ENCODE peak calls at places on chromosomes 1 and 21, in six cellular contexts. D is astrocyte of the cerebellum, K is AG10803, O is HFF-Myc, T is A172, F is sciatic nerve. C is an unnamed sample.

GRCh38 chr1:47216278-47217059 is 15.6 kb downstream of the TAL1 start:
- DNase-seq in D (no peak), K (no peak), O (no peak), T (no peak), F (peak; percentile 26), C (no peak)

GRCh38 chr1:202105571-202106339 is 17.0 kb upstream of the GPR37L1 start:
- DNase-seq in D (no peak), K (peak; percentile 21), O (no peak), T (peak; percentile 95), F (no peak), C (no peak)

GRCh38 chr1:53878492-53879105 is 11.0 kb downstream of the YIPF1 start:
- DNase-seq in D (no peak), K (peak; percentile 70), O (peak; percentile 19), T (peak; percentile 37), F (no peak), C (peak; percentile 32)

GRCh38 chr21:44271558-44271957 is 9.9 kb upstream of the DNMT3L start:
- DNase-seq in D (no peak), K (no peak), O (no peak), T (no peak), F (no peak), C (no peak)

GRCh38 chr1:92910081-92910480 is 51.2 kb downstream of the DIPK1A start:
- DNase-seq in D (no peak), K (no peak), O (no peak), T (no peak), F (no peak), C (no peak)

GRCh38 chr1:41446851-41447610 is 37.5 kb downstream of the EDN2 start:
- DNase-seq in D (no peak), K (no peak), O (no peak), T (no peak), F (no peak), C (no peak)

GRCh38 chr21:46154955-46155513 is 345 bp downstream of the FTCD start:
- DNase-seq in D (no peak), K (no peak), O (no peak), T (no peak), F (peak; percentile 56), C (no peak)

GRCh38 chr1:3161130-3161840 is 92.3 kb downstream of the PRDM16 start:
- DNase-seq in D (no peak), K (no peak), O (no peak), T (no peak), F (no peak), C (no peak)

GRCh38 chr1:40951943-40952743 is 27.4 kb upstream of the CTPS1 start:
- DNase-seq in D (no peak), K (no peak), O (no peak), T (peak; percentile 42), F (peak; percentile 82), C (no peak)

GRCh38 chr1:8599813-8600212 is 217.6 kb downstream of the RERE start:
- DNase-seq in D (no peak), K (no peak), O (no peak), T (no peak), F (no peak), C (no peak)

GRCh38 chr1:226629896-226630550 is 81.5 kb downstream of the STUM start:
- DNase-seq in D (no peak), K (no peak), O (no peak), T (no peak), F (no peak), C (no peak)

GRCh38 chr1:173507847-173508209 is 30.7 kb downstream of the PRDX6 start:
- DNase-seq in D (no peak), K (no peak), O (no peak), T (peak; percentile 47), F (no peak), C (no peak)

GRCh38 chr1:156128749-156129682 is 14.5 kb downstream of the LMNA start:
- DNase-seq in D (no peak), K (peak; percentile 93), O (peak; percentile 85), T (no peak), F (peak; percentile 80), C (no peak)

GRCh38 chr1:96651517-96651916 is 70.1 kb upstream of the PTBP2 start:
- DNase-seq in D (no peak), K (no peak), O (no peak), T (no peak), F (no peak), C (no peak)

GRCh38 chr21:32412998-32413504 is 545 bp downstream of the EVA1C start:
- DNase-seq in D (no peak), K (no peak), O (no peak), T (no peak), F (peak; percentile 69), C (no peak)

GRCh38 chr1:151837197-151837596 is 2.4 kb downstream of the C2CD4D start:
- DNase-seq in D (no peak), K (no peak), O (no peak), T (no peak), F (no peak), C (no peak)

GRCh38 chr1:234478481-234479309 is at the start of gene TARBP1:
- DNase-seq in D (no peak), K (peak; percentile 73), O (peak; percentile 19), T (peak; percentile 53), F (peak; percentile 74), C (no peak)

GRCh38 chr21:35159881-35160280 is 110.8 kb upstream of the RUNX1 start:
- DNase-seq in D (no peak), K (peak; percentile 69), O (peak; percentile 20), T (peak; percentile 80), F (no peak), C (no peak)

GRCh38 chr1:84847253-84848247 is 45.5 kb downstream of the LPAR3 start:
- DNase-seq in D (peak; percentile 99), K (peak; percentile 98), O (peak; percentile 97), T (peak; percentile 85), F (peak; percentile 72), C (peak; percentile 91)

GRCh38 chr1:168443356-168443755 is 100.4 kb downstream of the XCL2 start:
- DNase-seq in D (no peak), K (no peak), O (no peak), T (no peak), F (no peak), C (no peak)

GRCh38 chr1:24934300-24935195 is 4.5 kb upstream of the RUNX3 start:
- DNase-seq in D (no peak), K (no peak), O (no peak), T (no peak), F (no peak), C (no peak)

GRCh38 chr1:247111636-247112478 is 7.7 kb upstream of the ZNF669 start:
- DNase-seq in D (no peak), K (peak; percentile 55), O (no peak), T (no peak), F (peak; percentile 80), C (no peak)

GRCh38 chr1:168431882-168432281 is 111.9 kb downstream of the XCL2 start:
- DNase-seq in D (no peak), K (no peak), O (no peak), T (no peak), F (no peak), C (no peak)

GRCh38 chr1:36231191-36231590 is 6.9 kb downstream of the THRAP3 start:
- DNase-seq in D (no peak), K (peak; percentile 52), O (no peak), T (no peak), F (no peak), C (no peak)

GRCh38 chr1:108881369-108881768 is 4.6 kb downstream of the GPSM2 start:
- DNase-seq in D (no peak), K (peak; percentile 78), O (no peak), T (no peak), F (no peak), C (no peak)

GRCh38 chr1:228017356-228018124 is 10.7 kb downstream of the WNT3A start:
- DNase-seq in D (no peak), K (no peak), O (no peak), T (no peak), F (peak; percentile 30), C (no peak)

GRCh38 chr1:36925251-36925650 is 109.1 kb downstream of the GRIK3 start:
- DNase-seq in D (no peak), K (no peak), O (no peak), T (no peak), F (no peak), C (no peak)

GRCh38 chr1:233790662-233791371 is 113.7 kb upstream of the SLC35F3 start:
- DNase-seq in D (peak; percentile 39), K (peak; percentile 67), O (peak; percentile 40), T (peak; percentile 85), F (no peak), C (peak; percentile 39)

GRCh38 chr1:38005195-38006007 is at the start of gene FHL3:
- DNase-seq in D (no peak), K (peak; percentile 42), O (no peak), T (peak; percentile 18), F (peak; percentile 73), C (no peak)

GRCh38 chr1:231720652-231721325 is 94.2 kb downstream of the DISC1 start:
- DNase-seq in D (no peak), K (no peak), O (no peak), T (no peak), F (no peak), C (no peak)

GRCh38 chr1:206703647-206704046 is 18.9 kb downstream of the MAPKAPK2 start:
- DNase-seq in D (no peak), K (no peak), O (no peak), T (no peak), F (no peak), C (no peak)

GRCh38 chr1:192901500-192901899 is 92.7 kb downstream of the RGS2 start:
- DNase-seq in D (no peak), K (no peak), O (no peak), T (no peak), F (no peak), C (no peak)

GRCh38 chr1:187509091-187509490 is 680.3 kb downstream of the PLA2G4A start:
- DNase-seq in D (no peak), K (no peak), O (no peak), T (peak; percentile 18), F (no peak), C (no peak)

GRCh38 chr1:21904725-21905520 is 32.2 kb downstream of the HSPG2 start:
- DNase-seq in D (peak; percentile 29), K (peak; percentile 83), O (no peak), T (peak; percentile 63), F (no peak), C (no peak)

GRCh38 chr1:2786329-2787162 is 14.9 kb downstream of the TTC34 start:
- DNase-seq in D (no peak), K (no peak), O (no peak), T (no peak), F (peak; percentile 74), C (no peak)

GRCh38 chr1:172507741-172508140 is 25.2 kb upstream of the SUCO start:
- DNase-seq in D (no peak), K (no peak), O (no peak), T (no peak), F (no peak), C (no peak)

GRCh38 chr1:11806307-11806936 is 431 bp downstream of the CLCN6 start:
- DNase-seq in D (no peak), K (peak; percentile 57), O (no peak), T (no peak), F (peak; percentile 51), C (no peak)

GRCh38 chr1:21175670-21176581 is 771 bp downstream of the EIF4G3 start:
- DNase-seq in D (no peak), K (no peak), O (no peak), T (no peak), F (peak; percentile 71), C (no peak)

GRCh38 chr1:26234644-26235384 is 814 bp downstream of the CEP85 start:
- DNase-seq in D (no peak), K (peak; percentile 6), O (no peak), T (peak; percentile 8), F (no peak), C (no peak)

GRCh38 chr1:8015809-8016165 is 10.3 kb downstream of the ERRFI1 start:
- DNase-seq in D (no peak), K (peak; percentile 48), O (no peak), T (no peak), F (no peak), C (no peak)

C was measured in GM04504.